ENCODE peak calls at places on chromosomes 2 and 18, in five cellular contexts. D, L, S, G and V are unnamed samples.

GRCh38 chr2:38551171-38551570 is 51.6 kb downstream of the HNRNPLL start:
- DNase-seq in D (no peak), G (no peak), S (no peak), L (no peak), V (no peak)

GRCh38 chr2:174716785-174717184 is 47.5 kb downstream of the CHRNA1 start:
- DNase-seq in G (no peak), S (no peak), D (no peak), L (no peak), V (no peak)

GRCh38 chr2:218245214-218245613 is 15.6 kb upstream of the GPBAR1 start:
- DNase-seq in D (no peak), L (no peak), S (no peak), G (peak), V (no peak)

GRCh38 chr2:219178377-219179175 is 501 bp downstream of the RETREG2 start:
- DNase-seq in L (no peak), G (peak), D (no peak), S (peak), V (peak)

GRCh38 chr2:222362336-222362735 is 62.0 kb upstream of the SGPP2 start:
- DNase-seq in G (no peak), D (no peak), S (peak), L (no peak), V (no peak)

GRCh38 chr18:26867471-26867870 is 2.0 kb upstream of the AQP4 start:
- DNase-seq in S (no peak), D (no peak), G (no peak), L (no peak), V (no peak)

GRCh38 chr18:23958036-23958435 is 56.5 kb upstream of the TTC39C start:
- DNase-seq in L (no peak), G (no peak), S (peak), D (no peak), V (no peak)

GRCh38 chr2:17658251-17658843 is 95.3 kb downstream of the SMC6 start:
- DNase-seq in S (peak), L (no peak), G (no peak), D (no peak), V (peak)

GRCh38 chr2:234025475-234025874 is 25.0 kb upstream of the SPP2 start:
- DNase-seq in D (no peak), G (no peak), S (no peak), L (no peak), V (no peak)

GRCh38 chr18:66795011-66795410 is 191.1 kb upstream of the CDH19 start:
- DNase-seq in L (no peak), G (no peak), D (no peak), S (peak), V (no peak)

GRCh38 chr2:96523659-96524481 is 12.7 kb upstream of the ARID5A start:
- DNase-seq in L (no peak), D (no peak), S (no peak), G (no peak), V (peak)

GRCh38 chr2:239487272-239487671 is 86.5 kb upstream of the HDAC4 start:
- DNase-seq in S (no peak), L (peak), D (no peak), G (no peak), V (no peak)

GRCh38 chr2:43399515-43400245 is 173.3 kb upstream of the ZFP36L2 start:
- DNase-seq in S (peak), D (no peak), L (no peak), G (no peak), V (peak)

GRCh38 chr2:106095478-106096392 is 98.4 kb downstream of the UXS1 start:
- DNase-seq in S (no peak), L (no peak), G (no peak), D (no peak), V (no peak)

GRCh38 chr2:129812654-129813053 is 166.8 kb upstream of the RAB6C start:
- DNase-seq in G (no peak), D (no peak), S (no peak), L (no peak), V (no peak)

GRCh38 chr2:104873689-104874054 is 19.8 kb downstream of the POU3F3 start:
- DNase-seq in L (no peak), S (no peak), D (no peak), G (no peak), V (no peak)

GRCh38 chr2:71313-72035 is 25.2 kb upstream of the FAM110C start:
- DNase-seq in G (no peak), S (no peak), D (no peak), L (no peak), V (no peak)

GRCh38 chr18:43013489-43013888 is 102.0 kb downstream of the RIT2 start:
- DNase-seq in G (no peak), L (no peak), S (peak), D (no peak), V (no peak)

GRCh38 chr2:108194409-108195132 is 45.2 kb upstream of the SULT1C3 start:
- DNase-seq in S (no peak), D (no peak), L (no peak), G (peak), V (no peak)

GRCh38 chr18:58223717-58224424 is 179.8 kb downstream of the NEDD4L start:
- DNase-seq in G (peak), L (peak), S (peak), D (no peak), V (peak)

GRCh38 chr2:54103454-54104314 is 11.7 kb upstream of the ACYP2 start:
- DNase-seq in D (no peak), L (peak), G (peak), S (peak), V (peak)

GRCh38 chr2:96113367-96113677 is 3.0 kb downstream of the ADRA2B start:
- DNase-seq in L (peak), S (no peak), G (no peak), D (no peak), V (no peak)

GRCh38 chr2:195488567-195488966 is 168.5 kb upstream of the SLC39A10 start:
- DNase-seq in D (no peak), L (no peak), S (no peak), G (no peak), V (peak)

DNA sequence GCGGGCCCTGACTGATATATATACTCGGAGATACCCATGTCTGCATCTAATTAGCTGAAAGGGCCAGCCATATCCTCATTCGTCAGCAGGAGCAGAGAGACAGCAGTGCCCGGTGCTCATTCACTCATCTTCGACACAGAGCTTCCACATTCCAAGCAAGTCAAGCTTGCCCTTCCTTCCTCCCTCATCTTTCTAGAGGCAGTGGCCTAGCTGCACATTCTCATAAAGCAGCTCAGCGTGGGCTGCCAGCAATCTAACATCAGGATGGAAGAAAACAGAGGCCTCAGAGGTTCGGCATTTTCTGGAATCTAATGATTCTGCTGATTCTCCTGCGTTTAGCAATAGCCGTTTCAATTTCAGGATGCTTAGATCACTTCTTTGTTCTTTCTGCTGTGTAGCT is 68.8 kb downstream of the CLHC1 start:
- DNase-seq in G (no peak), D (no peak), S (peak), L (peak), V (peak)
- TF ChIP-seq CTCF in G (no peak), D (no peak), S (no peak), L (no peak), V (no peak)

GRCh38 chr2:160015746-160016145 is 46.7 kb downstream of the PLA2R1 start:
- DNase-seq in L (no peak), D (no peak), G (no peak), S (no peak), V (peak)

GRCh38 chr2:160010361-160011145 is 51.9 kb downstream of the PLA2R1 start:
- DNase-seq in G (no peak), S (no peak), L (no peak), D (no peak), V (peak)

GRCh38 chr2:160019374-160020098 is 42.9 kb downstream of the PLA2R1 start:
- DNase-seq in L (no peak), S (no peak), G (no peak), D (no peak), V (no peak)

DNA sequence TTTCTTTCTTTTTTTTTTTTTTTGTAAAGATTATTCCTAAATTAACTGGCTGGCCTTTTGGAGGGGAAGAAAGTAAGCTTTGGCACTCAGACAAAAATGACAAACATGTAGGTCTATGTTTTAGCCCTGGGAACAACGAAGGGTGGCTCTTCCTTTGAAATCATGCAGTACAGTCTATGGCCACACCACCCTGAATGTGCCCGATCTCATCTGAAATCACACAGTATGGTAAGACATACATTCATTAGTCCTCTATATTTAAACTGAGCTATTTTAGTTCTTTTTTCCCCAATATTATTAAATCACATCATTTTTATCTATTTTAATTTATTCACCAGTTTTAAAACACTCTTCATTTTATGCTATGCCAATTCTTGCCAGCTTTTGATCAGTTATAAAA is 48.2 kb downstream of the PLA2R1 start:
- DNase-seq in G (no peak), D (no peak), S (no peak), L (no peak), V (no peak)
- TF ChIP-seq CTCF in G (no peak), D (no peak), S (no peak), L (no peak), V (no peak)

DNA sequence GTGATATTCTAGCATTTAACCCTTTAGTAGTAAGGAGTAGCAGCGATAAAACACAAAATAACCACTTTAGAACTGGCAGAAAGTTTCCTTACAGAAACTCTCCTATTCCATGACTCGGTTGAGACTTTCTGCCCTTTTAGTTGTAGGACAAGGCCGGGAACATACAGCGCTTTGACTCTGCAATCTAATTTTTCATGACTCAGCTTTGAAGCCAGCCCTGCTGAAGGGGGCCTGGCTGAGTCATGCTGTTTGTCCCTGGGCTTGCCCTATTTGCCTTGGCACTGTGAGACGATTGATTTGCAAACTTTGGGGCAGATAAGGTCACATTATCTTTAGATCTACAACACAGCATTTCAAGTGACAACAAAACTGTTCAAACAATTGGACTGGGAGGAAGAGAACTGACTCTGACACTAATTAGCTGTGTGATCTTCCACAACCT is 238.4 kb downstream of the GCA start:
- DNase-seq in G (no peak), L (no peak), D (no peak), S (peak), V (no peak)
- TF ChIP-seq CTCF in G (no peak), L (no peak), D (no peak), S (no peak), V (no peak)

DNA sequence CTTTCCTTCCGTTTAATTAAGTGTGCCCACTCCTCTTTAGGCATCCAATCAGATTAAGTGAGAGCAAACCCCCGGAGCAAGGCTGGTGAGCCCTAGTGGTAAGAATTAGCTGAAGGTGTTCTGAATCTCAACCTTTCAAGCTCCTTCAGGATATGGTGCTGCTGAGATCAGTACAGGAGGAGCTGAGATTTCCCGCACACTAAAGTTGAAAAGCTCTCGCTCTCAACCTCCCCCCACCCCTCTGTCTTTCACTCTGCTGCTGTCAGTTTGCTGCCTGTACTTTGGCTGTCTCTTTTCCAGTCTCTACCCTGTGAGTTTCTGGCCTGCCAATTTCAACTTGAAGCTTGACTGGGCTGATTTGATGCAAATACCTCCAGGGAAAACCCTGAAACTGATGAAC is 15.7 kb downstream of the ZEB2 start:
- DNase-seq in D (no peak), S (no peak), G (peak), L (no peak), V (no peak)
- TF ChIP-seq CTCF in D (no peak), S (peak), G (peak), L (no peak), V (peak)

DNA sequence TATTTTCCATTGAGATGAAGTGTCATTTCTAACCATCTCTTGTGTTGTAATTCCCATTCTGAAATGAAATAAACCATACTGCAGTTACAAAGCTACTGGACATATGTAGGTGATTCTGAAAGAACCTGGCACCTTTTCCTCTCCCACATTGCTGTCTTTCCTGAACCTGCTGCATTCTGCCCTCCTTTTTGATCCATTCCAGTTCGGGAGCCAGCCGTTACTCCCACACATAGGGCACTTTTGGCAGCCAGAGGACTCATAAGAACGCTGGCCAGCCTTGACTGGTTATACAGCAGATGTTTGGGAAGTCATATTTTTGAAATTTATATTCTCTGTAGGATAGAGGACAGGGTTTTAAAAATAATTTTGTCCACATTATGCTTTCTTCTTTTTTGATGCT is 369.8 kb upstream of the CDH7 start:
- DNase-seq in S (no peak), L (no peak), G (no peak), D (no peak), V (no peak)
- TF ChIP-seq CTCF in S (no peak), L (no peak), G (no peak), D (no peak), V (no peak)

GRCh38 chr2:176852667-176853066 is 359.9 kb upstream of the HNRNPA3 start:
- DNase-seq in G (no peak), S (no peak), L (no peak), D (no peak), V (no peak)
- TF ChIP-seq CTCF in G (no peak), S (no peak), L (no peak), D (no peak), V (no peak)

GRCh38 chr2:19228092-19228670 is 130.2 kb downstream of the OSR1 start:
- DNase-seq in D (no peak), L (no peak), G (peak), S (no peak), V (no peak)
- TF ChIP-seq CTCF in D (no peak), L (no peak), G (no peak), S (no peak), V (no peak)

GRCh38 chr2:191499050-191499449 is 178.9 kb upstream of the NABP1 start:
- DNase-seq in D (no peak), S (no peak), L (no peak), G (no peak), V (no peak)

GRCh38 chr2:191497822-191498221 is 180.1 kb upstream of the NABP1 start:
- DNase-seq in S (no peak), L (no peak), G (no peak), D (no peak), V (no peak)

GRCh38 chr2:191500566-191501389 is 177.2 kb upstream of the NABP1 start:
- DNase-seq in G (peak), L (peak), D (peak), S (peak), V (no peak)

GRCh38 chr2:191499874-191500565 is 177.9 kb upstream of the NABP1 start:
- DNase-seq in D (no peak), S (peak), G (peak), L (no peak), V (peak)

GRCh38 chr2:191501390-191502168 is 176.4 kb upstream of the NABP1 start:
- DNase-seq in S (peak), G (peak), D (no peak), L (no peak), V (peak)
- TF ChIP-seq CTCF in S (peak), G (peak), D (peak), L (peak), V (peak)

GRCh38 chr18:72530622-72531021 is 13.5 kb downstream of the CBLN2 start:
- DNase-seq in L (no peak), D (no peak), G (no peak), S (peak), V (no peak)
- TF ChIP-seq CTCF in L (no peak), D (no peak), G (peak), S (no peak), V (no peak)